ENCODE peak calls at places on chromosomes 7 and 10, in five cellular contexts. J is astrocyte of the spinal cord, P is HCT116, O is AG09309, I is prostate gland. R is an unnamed sample.

GRCh38 chr7:108008827-108009226 is 5.9 kb upstream of the LAMB1 start:
- DNase-seq in J (no peak), P (no peak), O (no peak), I (no peak), R (no peak)

GRCh38 chr7:2554654-2555053 is 670 bp downstream of the BRAT1 start:
- DNase-seq in J (no peak), P (no peak), O (no peak), I (no peak), R (no peak)

GRCh38 chr7:65269150-65269856 is 104.4 kb upstream of the ZNF92 start:
- DNase-seq in J (peak; percentile 80), P (peak; percentile 75), O (no peak), I (no peak), R (no peak)

GRCh38 chr7:20113423-20114027 is 103.7 kb downstream of the MACC1 start:
- DNase-seq in J (no peak), P (no peak), O (no peak), I (no peak), R (no peak)

GRCh38 chr10:129744896-129745750 is 219.0 kb downstream of the EBF3 start:
- DNase-seq in J (no peak), P (no peak), O (no peak), I (no peak), R (no peak)

GRCh38 chr7:159099217-159099655 is 45.4 kb downstream of the VIPR2 start:
- DNase-seq in J (no peak), P (no peak), O (no peak), I (no peak), R (no peak)

GRCh38 chr7:137018468-137018867 is 150.0 kb downstream of the CHRM2 start:
- DNase-seq in J (no peak), P (no peak), O (no peak), I (no peak), R (no peak)

GRCh38 chr10:66852811-66853210 is 73.0 kb upstream of the LRRTM3 start:
- DNase-seq in J (no peak), P (no peak), O (no peak), I (no peak), R (no peak)

GRCh38 chr10:130935897-130936550 is 375.5 kb downstream of the TCERG1L start:
- DNase-seq in J (no peak), P (no peak), O (no peak), I (no peak), R (no peak)

GRCh38 chr10:90589825-90590224 is 268.0 kb downstream of the HTR7 start:
- DNase-seq in J (no peak), P (no peak), O (no peak), I (no peak), R (peak; percentile 35)

GRCh38 chr10:90588222-90588621 is 269.6 kb downstream of the HTR7 start:
- DNase-seq in J (no peak), P (no peak), O (no peak), I (no peak), R (no peak)

GRCh38 chr10:90587561-90587960 is 270.3 kb downstream of the HTR7 start:
- DNase-seq in J (no peak), P (no peak), O (no peak), I (no peak), R (no peak)

GRCh38 chr10:90591629-90592028 is 266.2 kb downstream of the HTR7 start:
- DNase-seq in J (no peak), P (peak; percentile 67), O (no peak), I (no peak), R (no peak)

DNA sequence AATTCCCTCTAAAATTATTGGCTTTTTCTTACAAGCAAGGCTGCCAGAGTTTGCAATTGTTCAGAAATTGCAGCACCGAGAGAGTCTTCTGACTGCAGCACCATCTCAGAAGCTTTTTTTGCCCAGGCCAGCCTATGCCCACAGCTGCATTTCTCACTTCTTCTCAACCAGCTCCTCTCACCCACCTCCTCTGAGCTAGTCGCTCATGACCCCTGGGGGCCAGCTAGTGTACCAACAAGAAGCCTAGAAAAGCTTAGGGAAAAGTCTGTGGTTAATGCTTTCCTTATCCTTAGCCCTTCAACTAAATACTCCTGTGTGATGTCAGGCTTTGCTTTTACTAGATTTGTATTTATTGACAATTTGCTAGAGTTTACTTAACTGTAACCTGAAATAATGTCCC is 264.9 kb downstream of the HTR7 start:
- DNase-seq in J (peak; percentile 79), P (peak; percentile 68), O (no peak), I (no peak), R (peak; percentile 77)
- TF ChIP-seq CTCF in J (peak; percentile 81), P (peak; percentile 76), O (peak; percentile 24), I (no peak), R (peak; percentile 80)

GRCh38 chr10:99993994-99994689 is 15.6 kb downstream of the DNMBP start:
- DNase-seq in J (peak; percentile 93), P (no peak), O (no peak), I (no peak), R (peak; percentile 92)

GRCh38 chr10:99996934-99997648 is 12.7 kb downstream of the DNMBP start:
- DNase-seq in J (peak; percentile 62), P (no peak), O (no peak), I (no peak), R (no peak)

GRCh38 chr10:99999319-100000108 is 10.2 kb downstream of the DNMBP start:
- DNase-seq in J (no peak), P (no peak), O (no peak), I (no peak), R (no peak)

GRCh38 chr10:99995713-99996112 is 14.0 kb downstream of the DNMBP start:
- DNase-seq in J (no peak), P (no peak), O (no peak), I (no peak), R (no peak)

DNA sequence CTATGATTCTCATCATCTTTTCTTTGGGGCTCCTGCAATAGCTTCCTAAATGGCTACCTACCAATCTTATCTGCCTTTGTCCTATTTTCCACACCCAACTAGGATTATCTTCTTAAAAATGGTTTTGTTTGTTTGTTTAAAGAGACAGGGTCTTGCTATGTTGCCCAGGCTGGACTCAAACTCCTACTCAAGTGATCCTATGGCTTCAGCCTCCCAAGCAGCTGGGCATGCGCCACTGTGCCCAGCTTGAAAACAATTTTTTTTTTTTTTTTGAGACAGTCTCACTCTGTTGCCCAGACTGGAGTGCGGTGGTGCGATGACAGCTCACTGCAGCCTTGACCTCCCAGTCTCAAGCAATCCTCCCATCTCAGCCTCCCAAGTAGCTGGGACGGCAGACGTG is 14.9 kb downstream of the DNMBP start:
- DNase-seq in J (no peak), P (no peak), O (no peak), I (no peak), R (no peak)
- H3K4me3 ChIP-seq in J (no peak overlapping the region), P (no peak overlapping the region), O (no peak overlapping the region), I (no peak overlapping the region), R (no peak overlapping the region)

DNA sequence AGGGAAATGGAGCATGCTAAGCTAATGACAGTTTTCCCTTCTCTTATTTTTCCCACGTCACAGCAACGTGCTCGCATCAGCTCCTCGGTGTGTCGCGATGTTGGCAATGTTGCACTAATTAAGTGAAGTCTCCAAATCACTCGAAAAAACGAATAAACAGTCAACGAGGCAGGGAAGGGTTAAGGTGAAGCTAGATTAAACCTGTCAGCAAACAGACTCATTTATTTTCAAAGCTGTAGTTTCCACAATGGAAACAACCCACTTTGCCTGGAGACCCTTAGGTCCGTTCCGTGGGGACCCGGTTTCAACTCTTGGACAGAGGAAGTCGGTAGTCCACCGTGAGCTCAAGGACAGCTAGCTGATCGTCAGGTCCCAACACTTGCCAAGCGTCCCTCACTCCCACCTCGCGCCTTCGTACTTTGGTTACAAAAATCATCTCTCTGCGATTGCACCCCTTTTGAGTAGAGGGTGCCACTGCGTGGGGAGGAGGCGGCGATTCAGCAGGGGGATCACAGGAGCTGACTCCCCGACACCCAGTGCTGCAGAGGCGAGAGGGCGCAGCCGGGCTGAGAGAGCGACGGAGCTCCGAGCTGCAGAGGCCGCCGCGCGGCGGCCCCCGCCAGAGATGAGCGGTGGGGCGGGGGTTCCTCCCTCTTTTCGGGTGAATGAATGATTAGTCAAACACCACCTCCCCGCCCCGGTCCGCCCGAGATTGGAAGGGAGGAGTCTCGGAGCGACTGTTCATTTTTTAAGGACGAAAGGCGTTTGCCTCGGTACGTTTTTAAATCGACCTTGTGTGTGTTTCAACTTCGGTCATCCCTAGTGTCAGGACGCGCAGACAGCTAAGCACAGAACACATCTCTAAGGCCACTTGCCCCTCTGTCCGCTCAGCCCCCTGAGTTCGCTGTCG is 1.3 kb upstream of the BMPER start:
- DNase-seq in J (peak; percentile 44), P (no peak), O (no peak), I (no peak), R (peak; percentile 57)
- TF ChIP-seq CTCF in J (no peak), P (no peak), O (no peak), I (no peak), R (no peak)

DNA sequence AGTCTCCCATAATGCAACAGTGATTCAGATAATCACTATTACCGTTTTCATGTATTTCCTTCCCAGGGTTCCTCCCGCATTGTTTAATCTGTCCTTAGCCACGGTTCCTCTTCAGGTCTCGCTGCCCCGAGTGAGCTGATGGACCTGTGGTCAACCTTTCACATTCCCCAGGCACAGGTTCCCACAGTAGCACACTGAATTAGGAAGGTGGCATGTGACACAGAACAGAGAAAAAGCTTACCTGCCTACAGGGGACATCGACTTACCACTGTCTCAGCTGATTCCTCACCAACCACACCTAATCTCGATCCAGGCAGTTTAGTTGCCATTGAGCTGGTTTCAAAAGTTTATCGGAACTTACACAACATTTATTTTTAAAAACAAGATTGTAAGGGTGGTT is 72.2 kb downstream of the MTURN start:
- DNase-seq in J (no peak), P (no peak), O (no peak), I (no peak), R (no peak)
- H3K4me3 ChIP-seq in J (no peak overlapping the region), P (peak overlapping the region; percentile 3), O (no peak overlapping the region), I (no peak overlapping the region), R (no peak overlapping the region)

GRCh38 chr7:55423277-55423711 is 58.2 kb downstream of the LANCL2 start:
- DNase-seq in J (peak; percentile 33), P (no peak), O (no peak), I (no peak), R (peak; percentile 51)
- TF ChIP-seq CTCF in J (peak; percentile 57), P (no peak), O (no peak), I (no peak), R (peak; percentile 50)

GRCh38 chr10:35572583-35572982 is 32.6 kb upstream of the GJD4 start:
- DNase-seq in J (no peak), P (no peak), O (no peak), I (no peak), R (peak; percentile 49)

GRCh38 chr10:35575640-35576039 is 29.5 kb upstream of the GJD4 start:
- DNase-seq in J (no peak), P (no peak), O (no peak), I (no peak), R (no peak)

GRCh38 chr10:35574924-35575352 is 30.2 kb upstream of the GJD4 start:
- DNase-seq in J (peak; percentile 96), P (no peak), O (peak; percentile 85), I (no peak), R (peak; percentile 98)

GRCh38 chr10:35576730-35577129 is 28.4 kb upstream of the GJD4 start:
- DNase-seq in J (no peak), P (no peak), O (no peak), I (no peak), R (no peak)

DNA sequence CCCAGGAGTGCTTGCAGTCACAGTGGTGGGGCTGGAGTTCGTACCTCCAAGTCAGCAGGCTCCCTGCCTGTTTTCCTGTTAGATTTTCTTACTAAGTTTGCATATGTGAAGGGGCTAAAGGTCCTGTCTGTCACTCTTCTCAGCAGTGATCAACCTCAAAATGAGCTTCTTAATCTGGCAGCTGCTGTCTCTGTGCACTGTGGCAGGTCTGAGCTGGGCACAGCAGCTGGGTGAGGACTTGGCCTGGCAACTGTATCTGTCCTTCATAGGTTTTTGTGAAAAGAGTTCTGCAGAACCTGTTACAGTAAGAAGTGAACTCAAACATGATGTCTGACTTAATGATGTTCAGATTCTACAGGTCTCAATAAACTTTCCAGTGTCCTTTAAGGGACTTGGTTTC is 31.4 kb upstream of the GJD4 start:
- DNase-seq in J (no peak), P (no peak), O (no peak), I (no peak), R (no peak)
- H3K4me3 ChIP-seq in J (no peak overlapping the region), P (no peak overlapping the region), O (no peak overlapping the region), I (no peak overlapping the region), R (no peak overlapping the region)